ENCODE peak calls at places on chromosomes 12 and 14, in six cellular contexts. X is IMR-90, D is neuronal stem cell, T is H1, E is H9, N is trophoblast cell. Y is an unnamed sample.
A peak's percentile ranks its signal among the peaks of the same experiment; 100 is the strongest.

GRCh38 chr14:68060198-68060597 is 240.6 kb downstream of the RAD51B start:
- DNase-seq in T (no peak), D (no peak), X (no peak), E (no peak), N (no peak), Y (no peak)

GRCh38 chr12:12604790-12605189 is 6.9 kb upstream of the CREBL2 start:
- DNase-seq in N (no peak), T (no peak), D (no peak), E (no peak), X (no peak), Y (no peak)

GRCh38 chr12:117202556-117202955 is 12.3 kb upstream of the FBXO21 start:
- DNase-seq in X (no peak), N (no peak), T (no peak), D (no peak), E (no peak), Y (no peak)

GRCh38 chr14:77707355-77707723 is 484 bp downstream of the ALKBH1 start:
- DNase-seq in X (peak; percentile 63), D (peak; percentile 14), N (peak; percentile 10), E (no peak), T (no peak), Y (peak; percentile 71)

GRCh38 chr12:50642755-50643154 is 121.1 kb upstream of the ATF1 start:
- DNase-seq in D (no peak), T (no peak), E (no peak), N (no peak), X (no peak), Y (no peak)

GRCh38 chr14:104895786-104896642 is 28.7 kb upstream of the PLD4 start:
- DNase-seq in N (no peak), E (peak; percentile 26), D (no peak), X (no peak), T (peak; percentile 46), Y (no peak)

GRCh38 chr14:94136575-94137331 is 7.3 kb upstream of the IFI27L2 start:
- DNase-seq in N (peak; percentile 77), X (peak; percentile 76), E (peak; percentile 90), D (peak; percentile 73), T (peak; percentile 97), Y (peak; percentile 80)

GRCh38 chr14:101072945-101073597 is 169.5 kb upstream of the RTL1 start:
- DNase-seq in D (peak; percentile 40), T (peak; percentile 59), N (peak; percentile 70), X (peak; percentile 98), E (peak; percentile 86), Y (peak; percentile 95)

GRCh38 chr12:132771126-132771838 is 9.7 kb upstream of the ANKLE2 start:
- DNase-seq in X (peak; percentile 61), T (no peak), N (no peak), E (no peak), D (no peak), Y (no peak)

GRCh38 chr12:121970901-121971300 is 50.8 kb upstream of the BCL7A start:
- DNase-seq in N (no peak), X (no peak), E (no peak), T (no peak), D (no peak), Y (no peak)

GRCh38 chr12:7787574-7788315 is 1.5 kb upstream of the NANOG start:
- DNase-seq in X (no peak), N (no peak), D (no peak), T (peak; percentile 68), E (peak; percentile 90), Y (no peak)

GRCh38 chr12:13390381-13390856 is 193.9 kb downstream of the EMP1 start:
- DNase-seq in E (no peak), T (peak; percentile 41), N (peak; percentile 42), D (no peak), X (peak; percentile 1), Y (no peak)

GRCh38 chr12:131282292-131283080 is 328.8 kb downstream of the ADGRD1 start:
- DNase-seq in N (no peak), E (no peak), T (no peak), D (no peak), X (no peak), Y (no peak)

GRCh38 chr12:47837190-47838171 is 17.8 kb upstream of the HDAC7 start:
- DNase-seq in T (peak; percentile 86), E (peak; percentile 78), D (peak; percentile 66), X (peak; percentile 68), N (peak; percentile 42), Y (peak; percentile 70)

GRCh38 chr12:3046441-3047200 is 30.6 kb upstream of the TSPAN9 start:
- DNase-seq in D (no peak), X (no peak), N (peak; percentile 36), E (no peak), T (peak; percentile 41), Y (no peak)

GRCh38 chr14:63435838-63436237 is 107.3 kb downstream of the PPP2R5E start:
- DNase-seq in X (peak; percentile 92), E (no peak), N (no peak), T (no peak), D (no peak), Y (peak; percentile 85)

GRCh38 chr12:22380029-22380428 is 45.5 kb upstream of the ST8SIA1 start:
- DNase-seq in N (no peak), T (no peak), E (no peak), X (no peak), D (no peak), Y (no peak)

GRCh38 chr12:22372277-22372837 is 37.9 kb upstream of the ST8SIA1 start:
- DNase-seq in X (no peak), D (no peak), E (no peak), T (no peak), N (no peak), Y (no peak)

GRCh38 chr12:22377731-22378496 is 43.4 kb upstream of the ST8SIA1 start:
- DNase-seq in E (no peak), N (peak; percentile 39), X (no peak), T (no peak), D (no peak), Y (no peak)

DNA sequence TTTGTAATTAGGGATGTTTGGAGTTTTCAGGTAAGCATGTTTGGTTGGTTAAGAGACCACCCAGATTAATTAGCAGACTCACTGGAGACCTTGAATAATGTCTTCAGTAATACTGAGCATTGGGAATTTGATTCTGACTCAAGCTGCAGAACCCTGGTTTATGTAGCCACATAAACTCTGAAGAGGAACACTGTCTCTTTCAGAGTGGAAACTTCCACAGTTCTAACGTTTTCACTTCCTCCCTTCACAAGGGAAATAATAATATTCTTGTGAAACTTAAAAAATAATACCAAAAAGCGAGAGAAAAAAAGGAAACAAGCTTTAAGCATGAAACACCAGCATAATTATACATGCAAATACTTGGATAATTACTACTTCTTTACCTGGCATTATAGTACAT is 40.0 kb upstream of the ST8SIA1 start:
- DNase-seq in X (no peak), E (no peak), D (no peak), N (no peak), T (no peak), Y (no peak)
- H3K14ac ChIP-seq in X (no peak overlapping the region), E (no peak overlapping the region), D (no peak overlapping the region), N (no peak overlapping the region), T (no peak overlapping the region), Y (no peak overlapping the region)

GRCh38 chr12:114902665-114903393 is 218.9 kb upstream of the TBX3 start:
- DNase-seq in D (no peak), X (peak; percentile 96), E (no peak), T (no peak), N (no peak), Y (peak; percentile 70)

GRCh38 chr12:114903394-114903748 is 219.4 kb upstream of the TBX3 start:
- DNase-seq in E (no peak), X (peak; percentile 72), T (no peak), D (no peak), N (no peak), Y (no peak)

GRCh38 chr12:114901316-114901715 is 217.3 kb upstream of the TBX3 start:
- DNase-seq in E (no peak), N (no peak), T (no peak), X (no peak), D (no peak), Y (no peak)

DNA sequence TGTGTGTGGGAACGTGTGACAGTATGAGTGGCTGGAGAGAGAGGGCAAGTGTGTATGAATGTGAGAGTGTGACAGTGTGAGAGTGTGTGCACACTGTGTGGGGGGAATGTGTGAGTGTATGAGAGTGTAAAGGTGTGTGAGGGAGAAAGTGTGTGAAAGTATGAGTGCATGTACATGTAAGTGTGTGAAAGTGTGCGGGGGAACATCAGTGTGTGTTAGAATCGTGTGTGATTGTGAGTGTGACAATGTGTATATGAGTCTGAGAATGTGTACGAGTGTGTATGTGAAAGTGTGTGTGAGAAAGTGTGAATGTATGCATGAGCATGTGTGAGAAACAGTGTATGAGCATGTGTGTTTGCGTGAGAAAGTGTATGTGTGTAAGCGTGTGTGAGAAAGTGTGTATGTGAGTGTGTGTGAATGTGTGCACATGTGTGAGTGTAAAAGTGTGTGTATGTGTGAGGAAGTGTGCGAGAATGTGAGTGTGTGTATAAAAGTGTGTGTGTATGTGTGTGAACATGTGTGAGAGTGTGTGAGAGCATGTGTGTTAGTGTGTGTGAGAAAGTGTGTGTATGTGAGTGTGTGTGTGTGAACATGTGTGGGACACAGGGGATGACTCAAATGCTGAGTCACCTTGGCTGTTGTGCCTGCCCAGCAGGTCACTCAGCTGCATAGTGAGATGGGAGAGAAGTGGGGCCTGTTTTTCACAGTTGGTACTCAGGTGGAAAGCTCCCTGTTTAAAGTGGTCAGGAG is 220.5 kb upstream of the TBX3 start:
- DNase-seq in N (no peak), D (no peak), T (no peak), E (no peak), X (peak; percentile 85), Y (peak; percentile 45)
- H3K14ac ChIP-seq in N (no peak overlapping the region), D (no peak overlapping the region), T (no peak overlapping the region), E (no peak overlapping the region), X (peak overlapping the region; percentile 99), Y (peak overlapping the region; percentile 86)

DNA sequence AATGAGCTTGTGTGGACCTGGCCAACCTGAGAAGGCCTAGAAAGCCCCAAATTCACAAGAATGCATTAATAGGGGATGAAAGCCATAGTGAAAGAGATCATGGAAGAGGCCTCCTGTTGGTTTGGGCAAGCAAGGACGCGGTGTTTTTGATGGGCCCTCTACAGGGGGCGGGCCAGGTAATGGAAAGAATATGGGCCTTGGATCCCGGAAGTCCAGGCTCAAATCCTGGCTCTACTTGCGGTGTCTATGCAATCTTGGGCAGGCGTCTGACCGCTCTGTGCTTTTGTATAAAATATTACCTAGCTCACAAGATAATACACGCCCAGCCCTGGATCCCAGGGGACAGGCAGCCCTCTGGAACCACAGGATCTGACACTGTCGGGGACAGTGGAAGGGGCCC is 41.1 kb upstream of the CLMN start:
- DNase-seq in N (no peak), D (no peak), X (no peak), E (peak; percentile 55), T (no peak), Y (no peak)
- H3K14ac ChIP-seq in N (no peak overlapping the region), D (no peak overlapping the region), X (no peak overlapping the region), E (peak overlapping the region; percentile 43), T (no peak overlapping the region), Y (no peak overlapping the region)

GRCh38 chr14:42673963-42674362 is 1067.3 kb downstream of the LRFN5 start:
- DNase-seq in E (no peak), D (no peak), T (no peak), X (no peak), N (no peak), Y (no peak)
- H3K14ac ChIP-seq in E (no peak overlapping the region), D (no peak overlapping the region), T (no peak overlapping the region), X (no peak overlapping the region), N (no peak overlapping the region), Y (no peak overlapping the region)

GRCh38 chr12:116096874-116097273 is 180.6 kb downstream of the MED13L start:
- DNase-seq in D (no peak), T (no peak), X (no peak), E (no peak), N (no peak), Y (no peak)
- H3K14ac ChIP-seq in D (no peak overlapping the region), T (no peak overlapping the region), X (no peak overlapping the region), E (no peak overlapping the region), N (no peak overlapping the region), Y (no peak overlapping the region)

GRCh38 chr14:90742252-90742651 is 74.0 kb downstream of the TTC7B start:
- DNase-seq in N (no peak), T (no peak), E (no peak), X (no peak), D (no peak), Y (no peak)
- H3K14ac ChIP-seq in N (no peak overlapping the region), T (no peak overlapping the region), E (no peak overlapping the region), X (no peak overlapping the region), D (no peak overlapping the region), Y (no peak overlapping the region)